ENCODE peak calls at places on chromosomes 13 and 19, in eight cellular contexts. One of them, this sample, is unnamed.

GRCh38 chr13:45369116-45369515 is 28.1 kb upstream of the TPT1 start:
- DNase-seq in HFFc6: no peak
- DNase-seq in tibial artery: no peak
- DNase-seq in kidney: no peak
- DNase-seq in AG09319: no peak
- DNase-seq in esophagus squamous epithelium: no peak
- DNase-seq in AG09309: no peak
- DNase-seq in breast epithelium: no peak
- DNase-seq in this sample: no peak

GRCh38 chr13:112740502-112741131 is 50.8 kb downstream of the ATP11A start:
- DNase-seq in HFFc6: peak
- DNase-seq in tibial artery: peak
- DNase-seq in kidney: peak
- DNase-seq in AG09319: peak
- DNase-seq in esophagus squamous epithelium: no peak
- DNase-seq in AG09309: peak
- DNase-seq in breast epithelium: peak
- DNase-seq in this sample: no peak

GRCh38 chr13:50682966-50683365 is 160.5 kb downstream of the DLEU7 start:
- DNase-seq in HFFc6: no peak
- DNase-seq in tibial artery: no peak
- DNase-seq in kidney: no peak
- DNase-seq in AG09319: no peak
- DNase-seq in esophagus squamous epithelium: no peak
- DNase-seq in AG09309: no peak
- DNase-seq in breast epithelium: no peak
- DNase-seq in this sample: no peak

GRCh38 chr13:50969691-50970090 is 60.1 kb downstream of the RNASEH2B start:
- DNase-seq in HFFc6: no peak
- DNase-seq in tibial artery: no peak
- DNase-seq in kidney: no peak
- DNase-seq in AG09319: no peak
- DNase-seq in esophagus squamous epithelium: no peak
- DNase-seq in AG09309: no peak
- DNase-seq in breast epithelium: no peak
- DNase-seq in this sample: peak

GRCh38 chr13:41678320-41678719 is 221.0 kb downstream of the RGCC start:
- DNase-seq in HFFc6: peak
- DNase-seq in tibial artery: no peak
- DNase-seq in kidney: no peak
- DNase-seq in AG09319: no peak
- DNase-seq in esophagus squamous epithelium: no peak
- DNase-seq in AG09309: peak
- DNase-seq in breast epithelium: no peak
- DNase-seq in this sample: no peak

GRCh38 chr13:26075498-26075897 is 23.7 kb upstream of the SHISA2 start:
- DNase-seq in HFFc6: no peak
- DNase-seq in tibial artery: no peak
- DNase-seq in kidney: no peak
- DNase-seq in AG09319: no peak
- DNase-seq in esophagus squamous epithelium: no peak
- DNase-seq in AG09309: no peak
- DNase-seq in breast epithelium: no peak
- DNase-seq in this sample: no peak

GRCh38 chr13:65497265-65497664 is 1732.9 kb downstream of the PCDH9 start:
- DNase-seq in HFFc6: peak
- DNase-seq in tibial artery: no peak
- DNase-seq in kidney: no peak
- DNase-seq in AG09319: no peak
- DNase-seq in esophagus squamous epithelium: no peak
- DNase-seq in AG09309: no peak
- DNase-seq in breast epithelium: no peak
- DNase-seq in this sample: no peak

GRCh38 chr13:29573190-29573589 is 22.3 kb downstream of the SLC7A1 start:
- DNase-seq in HFFc6: no peak
- DNase-seq in tibial artery: no peak
- DNase-seq in kidney: no peak
- DNase-seq in AG09319: no peak
- DNase-seq in esophagus squamous epithelium: peak
- DNase-seq in AG09309: no peak
- DNase-seq in breast epithelium: peak
- DNase-seq in this sample: no peak

GRCh38 chr19:18418034-18418724 is 1.0 kb upstream of the SSBP4 start:
- DNase-seq in HFFc6: no peak
- DNase-seq in tibial artery: peak
- DNase-seq in kidney: peak
- DNase-seq in AG09319: no peak
- DNase-seq in esophagus squamous epithelium: no peak
- DNase-seq in AG09309: no peak
- DNase-seq in breast epithelium: no peak
- DNase-seq in this sample: no peak

DNA sequence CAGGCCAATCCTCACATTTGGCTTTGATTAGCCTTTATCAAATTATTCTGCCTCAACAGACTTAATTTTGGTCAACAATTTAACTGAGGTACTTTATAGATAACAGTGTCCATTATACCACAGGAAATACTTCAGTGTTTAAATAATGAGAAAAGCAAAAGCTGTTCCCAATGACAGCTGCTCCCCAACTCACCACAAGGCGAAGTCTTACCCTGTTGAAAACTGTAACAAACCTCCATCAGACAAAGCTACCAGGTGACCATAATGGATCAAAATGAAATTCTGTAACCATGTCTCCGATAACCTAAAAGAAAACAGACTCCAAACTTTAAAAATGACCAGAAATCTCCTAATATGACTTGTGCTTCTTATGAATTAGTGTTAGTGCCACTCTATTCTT is 50.3 kb downstream of the ZNF44 start:
- DNase-seq in HFFc6: no peak
- DNase-seq in tibial artery: no peak
- DNase-seq in kidney: no peak
- DNase-seq in AG09319: no peak
- DNase-seq in esophagus squamous epithelium: no peak
- DNase-seq in AG09309: no peak
- DNase-seq in breast epithelium: no peak
- DNase-seq in this sample: no peak
- TF ChIP-seq CTCF in HFFc6: no peak
- TF ChIP-seq CTCF in tibial artery: no peak
- TF ChIP-seq CTCF in kidney: no peak
- TF ChIP-seq CTCF in AG09319: no peak
- TF ChIP-seq CTCF in esophagus squamous epithelium: no peak
- TF ChIP-seq CTCF in AG09309: no peak
- TF ChIP-seq CTCF in breast epithelium: no peak
- TF ChIP-seq CTCF in this sample: no peak

GRCh38 chr19:35885225-35885624 is 15.1 kb downstream of the NFKBID start:
- DNase-seq in HFFc6: no peak
- DNase-seq in tibial artery: no peak
- DNase-seq in kidney: no peak
- DNase-seq in AG09319: no peak
- DNase-seq in esophagus squamous epithelium: no peak
- DNase-seq in AG09309: no peak
- DNase-seq in breast epithelium: no peak
- DNase-seq in this sample: no peak

GRCh38 chr19:35882074-35882832 is 13.9 kb downstream of the APLP1 start:
- DNase-seq in HFFc6: peak
- DNase-seq in tibial artery: no peak
- DNase-seq in kidney: no peak
- DNase-seq in AG09319: peak
- DNase-seq in esophagus squamous epithelium: no peak
- DNase-seq in AG09309: peak
- DNase-seq in breast epithelium: no peak
- DNase-seq in this sample: no peak

GRCh38 chr19:35879068-35879467 is 10.7 kb downstream of the APLP1 start:
- DNase-seq in HFFc6: no peak
- DNase-seq in tibial artery: no peak
- DNase-seq in kidney: no peak
- DNase-seq in AG09319: no peak
- DNase-seq in esophagus squamous epithelium: no peak
- DNase-seq in AG09309: no peak
- DNase-seq in breast epithelium: no peak
- DNase-seq in this sample: no peak

GRCh38 chr19:35883920-35884319 is 15.5 kb downstream of the APLP1 start:
- DNase-seq in HFFc6: no peak
- DNase-seq in tibial artery: no peak
- DNase-seq in kidney: no peak
- DNase-seq in AG09319: no peak
- DNase-seq in esophagus squamous epithelium: no peak
- DNase-seq in AG09309: no peak
- DNase-seq in breast epithelium: no peak
- DNase-seq in this sample: no peak

DNA sequence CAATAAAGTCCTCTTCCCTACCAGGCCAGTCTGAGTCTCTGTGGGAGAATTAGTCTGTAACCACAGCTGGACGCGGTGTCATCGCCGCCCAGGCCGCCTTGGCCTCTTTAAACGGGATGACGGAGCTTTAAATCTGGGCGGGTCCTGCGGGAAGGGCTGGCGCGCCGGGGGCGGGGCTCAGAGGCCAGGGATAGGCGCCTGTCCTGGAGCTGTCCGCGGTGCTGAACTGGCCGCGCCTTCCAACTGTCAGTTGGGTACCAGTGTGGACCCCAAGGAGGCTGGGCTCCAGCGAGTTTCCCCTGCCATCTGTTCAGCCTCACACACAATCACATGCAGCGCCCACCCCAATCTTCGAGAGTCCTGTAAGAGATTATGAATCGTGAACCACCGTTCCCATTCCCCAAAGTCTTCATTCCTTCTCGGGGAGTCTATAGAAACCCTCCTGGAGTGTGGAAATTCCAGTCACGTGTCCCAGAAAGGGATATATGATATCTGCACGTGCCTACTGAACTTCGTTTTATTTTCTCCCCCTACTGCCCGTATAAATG is 11.5 kb downstream of the APLP1 start:
- DNase-seq in HFFc6: peak
- DNase-seq in tibial artery: peak
- DNase-seq in kidney: peak
- DNase-seq in AG09319: no peak
- DNase-seq in esophagus squamous epithelium: peak
- DNase-seq in AG09309: peak
- DNase-seq in breast epithelium: peak
- DNase-seq in this sample: peak
- TF ChIP-seq CTCF in HFFc6: peak
- TF ChIP-seq CTCF in tibial artery: no peak
- TF ChIP-seq CTCF in kidney: no peak
- TF ChIP-seq CTCF in AG09319: no peak
- TF ChIP-seq CTCF in esophagus squamous epithelium: peak
- TF ChIP-seq CTCF in AG09309: no peak
- TF ChIP-seq CTCF in breast epithelium: no peak
- TF ChIP-seq CTCF in this sample: no peak

DNA sequence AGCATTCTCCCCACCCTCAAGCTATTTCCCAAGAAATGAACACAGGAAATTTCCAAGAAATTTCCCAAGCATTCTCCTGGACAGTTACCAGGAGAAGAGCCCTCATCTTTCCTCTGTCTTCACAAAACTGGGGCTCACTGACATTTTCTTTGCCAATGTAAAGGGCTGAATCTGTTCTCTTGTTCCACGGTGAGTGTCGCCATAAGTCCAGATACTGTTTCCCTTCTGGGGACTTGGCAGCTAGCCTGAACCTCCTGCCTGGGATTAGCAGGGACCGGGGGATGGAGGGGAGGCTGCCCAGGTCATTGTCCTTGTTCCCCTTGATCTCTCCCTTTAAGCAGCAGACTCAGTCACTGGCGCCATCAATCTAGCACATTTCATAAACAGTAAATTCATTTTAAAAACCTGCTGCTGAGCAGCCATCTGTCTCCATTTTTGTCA is 172.8 kb downstream of the DNAJC15 start:
- DNase-seq in HFFc6: no peak
- DNase-seq in tibial artery: no peak
- DNase-seq in kidney: no peak
- DNase-seq in AG09319: no peak
- DNase-seq in esophagus squamous epithelium: no peak
- DNase-seq in AG09309: no peak
- DNase-seq in breast epithelium: no peak
- DNase-seq in this sample: no peak
- TF ChIP-seq CTCF in HFFc6: no peak
- TF ChIP-seq CTCF in tibial artery: no peak
- TF ChIP-seq CTCF in kidney: no peak
- TF ChIP-seq CTCF in AG09319: peak
- TF ChIP-seq CTCF in esophagus squamous epithelium: no peak
- TF ChIP-seq CTCF in AG09309: no peak
- TF ChIP-seq CTCF in breast epithelium: no peak
- TF ChIP-seq CTCF in this sample: no peak

GRCh38 chr19:19645233-19645870 is 1.9 kb upstream of the GMIP start:
- DNase-seq in HFFc6: no peak
- DNase-seq in tibial artery: no peak
- DNase-seq in kidney: no peak
- DNase-seq in AG09319: no peak
- DNase-seq in esophagus squamous epithelium: no peak
- DNase-seq in AG09309: no peak
- DNase-seq in breast epithelium: no peak
- DNase-seq in this sample: no peak

GRCh38 chr19:19642506-19643157 is 825 bp downstream of the GMIP start:
- DNase-seq in HFFc6: no peak
- DNase-seq in tibial artery: no peak
- DNase-seq in kidney: no peak
- DNase-seq in AG09319: no peak
- DNase-seq in esophagus squamous epithelium: no peak
- DNase-seq in AG09309: no peak
- DNase-seq in breast epithelium: no peak
- DNase-seq in this sample: no peak

GRCh38 chr19:19644054-19644388 is 564 bp upstream of the GMIP start:
- DNase-seq in HFFc6: no peak
- DNase-seq in tibial artery: no peak
- DNase-seq in kidney: no peak
- DNase-seq in AG09319: no peak
- DNase-seq in esophagus squamous epithelium: no peak
- DNase-seq in AG09309: no peak
- DNase-seq in breast epithelium: no peak
- DNase-seq in this sample: no peak

GRCh38 chr19:19647037-19647835 is 3.8 kb upstream of the GMIP start:
- DNase-seq in HFFc6: no peak
- DNase-seq in tibial artery: no peak
- DNase-seq in kidney: no peak
- DNase-seq in AG09319: no peak
- DNase-seq in esophagus squamous epithelium: no peak
- DNase-seq in AG09309: no peak
- DNase-seq in breast epithelium: no peak
- DNase-seq in this sample: no peak

DNA sequence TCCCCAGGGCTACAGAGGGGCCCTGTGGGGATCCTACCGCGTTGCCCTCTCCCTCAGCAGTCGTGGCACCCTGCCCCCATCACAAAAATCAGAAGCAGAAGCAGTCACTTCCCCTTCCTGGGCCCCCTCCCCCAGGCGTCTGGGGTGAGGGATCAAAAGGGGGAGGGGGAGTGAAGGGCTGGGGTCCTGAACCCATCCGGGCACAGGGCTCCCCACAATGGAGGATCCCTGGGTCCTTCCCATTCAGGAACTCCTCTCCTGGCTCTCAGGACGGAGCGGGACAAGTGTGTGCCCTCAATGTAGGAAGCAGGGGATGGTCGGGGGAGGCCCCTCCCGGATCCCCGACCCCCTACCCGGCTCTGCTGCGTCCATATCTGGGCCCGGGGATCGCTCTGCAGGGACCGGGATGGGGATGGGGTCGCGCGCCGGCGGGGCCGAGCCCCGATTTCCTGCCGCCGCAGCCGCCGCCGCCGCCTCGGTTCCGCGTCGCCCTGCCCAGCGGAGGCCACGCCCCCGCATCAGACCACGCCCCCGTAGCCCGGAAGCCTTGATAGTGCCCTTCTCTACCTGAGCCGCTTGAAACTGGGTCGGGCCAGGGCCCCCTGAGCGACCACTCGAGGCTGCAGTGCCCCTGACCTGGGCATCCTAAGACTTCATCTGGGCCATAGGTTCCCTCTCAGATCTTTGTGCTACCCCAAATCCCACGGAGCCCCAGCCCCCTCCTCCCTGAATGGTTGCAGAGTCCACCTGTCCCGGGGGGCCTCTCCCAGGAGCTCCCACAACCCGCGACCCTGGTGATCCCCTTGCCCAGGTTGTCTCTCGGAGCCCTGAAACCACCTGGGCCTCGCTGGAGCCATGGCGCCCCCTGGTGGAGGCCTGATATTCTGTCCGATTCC is at the start of gene GMIP:
- DNase-seq in HFFc6: peak
- DNase-seq in tibial artery: peak
- DNase-seq in kidney: peak
- DNase-seq in AG09319: no peak
- DNase-seq in esophagus squamous epithelium: peak
- DNase-seq in AG09309: no peak
- DNase-seq in breast epithelium: peak
- DNase-seq in this sample: peak
- TF ChIP-seq CTCF in HFFc6: peak
- TF ChIP-seq CTCF in tibial artery: peak
- TF ChIP-seq CTCF in kidney: peak
- TF ChIP-seq CTCF in AG09319: peak
- TF ChIP-seq CTCF in esophagus squamous epithelium: peak
- TF ChIP-seq CTCF in AG09309: peak
- TF ChIP-seq CTCF in breast epithelium: peak
- TF ChIP-seq CTCF in this sample: peak